ENCODE peak calls at places on chromosomes 3 and 15, in four cellular contexts. C, L, B and J are unnamed samples.

GRCh38 chr3:142724682-142725351 is 983 bp downstream of the TRPC1 start:
- DNase-seq in B (peak), L (peak), C (peak), J (peak)

GRCh38 chr3:81927811-81928210 is 166.4 kb upstream of the GBE1 start:
- DNase-seq in L (no peak), B (no peak), C (no peak), J (no peak)

GRCh38 chr3:11238057-11238456 is 34.1 kb upstream of the ATG7 start:
- DNase-seq in L (no peak), C (no peak), B (peak), J (peak)

GRCh38 chr15:89114974-89115373 is 26.7 kb downstream of the ABHD2 start:
- DNase-seq in B (no peak), C (peak), L (no peak), J (peak)

GRCh38 chr15:25251700-25252390 is 187.0 kb downstream of the UBE3A start:
- DNase-seq in B (no peak), C (no peak), L (no peak), J (no peak)

GRCh38 chr15:42672444-42672843 is 64.5 kb downstream of the CDAN1 start:
- DNase-seq in L (no peak), B (no peak), C (no peak), J (no peak)

GRCh38 chr3:128283429-128283828 is 130.1 kb downstream of the EEFSEC start:
- DNase-seq in B (no peak), C (no peak), L (no peak), J (no peak)

GRCh38 chr3:79491029-79491634 is 276.7 kb downstream of the ROBO1 start:
- DNase-seq in C (no peak), L (no peak), B (no peak), J (peak)

GRCh38 chr3:58015524-58015915 is 7.3 kb downstream of the FLNB start:
- DNase-seq in B (no peak), L (no peak), C (no peak), J (no peak)

GRCh38 chr3:41598804-41599481 is 363.0 kb downstream of the ULK4 start:
- DNase-seq in L (no peak), C (no peak), B (no peak), J (peak)

GRCh38 chr3:195139876-195140240 is 131.1 kb downstream of the XXYLT1 start:
- DNase-seq in B (no peak), C (no peak), L (no peak), J (peak)

GRCh38 chr3:14532691-14533456 is 7.3 kb downstream of the GRIP2 start:
- DNase-seq in L (peak), B (no peak), C (no peak), J (no peak)

GRCh38 chr15:85751731-85752421 is 42.8 kb downstream of the KLHL25 start:
- DNase-seq in B (no peak), L (no peak), C (no peak), J (peak)

GRCh38 chr3:111910806-111911205 is 51.7 kb downstream of the PHLDB2 start:
- DNase-seq in L (no peak), C (no peak), B (no peak), J (peak)

GRCh38 chr3:10288575-10288960 is 4.2 kb downstream of the GHRL start:
- DNase-seq in C (no peak), B (no peak), L (no peak), J (no peak)

GRCh38 chr15:35289029-35289617 is 204.0 kb upstream of the NANOGP8 start:
- DNase-seq in B (peak), C (no peak), L (peak), J (peak)

GRCh38 chr15:29139540-29140459 is 129.8 kb downstream of the NSMCE3 start:
- DNase-seq in B (no peak), L (peak), C (no peak), J (peak)

GRCh38 chr3:122572940-122573412 is 4.5 kb upstream of the PARP15 start:
- DNase-seq in L (no peak), B (peak), C (no peak), J (peak)

GRCh38 chr15:90742082-90742481 is 24.9 kb downstream of the BLM start:
- DNase-seq in L (no peak), C (no peak), B (no peak), J (no peak)

GRCh38 chr15:70328137-70329115 is 230.7 kb upstream of the TLE3 start:
- DNase-seq in C (no peak), L (no peak), B (peak), J (peak)

GRCh38 chr15:68279779-68280745 is 2.5 kb downstream of the FEM1B start:
- DNase-seq in C (no peak), L (no peak), B (no peak), J (no peak)

GRCh38 chr15:47718474-47719440 is 1.5 kb downstream of the SEMA6D start:
- DNase-seq in C (no peak), L (peak), B (no peak), J (peak)

GRCh38 chr3:37074178-37074577 is 80.9 kb downstream of the MLH1 start:
- DNase-seq in C (no peak), L (no peak), B (peak), J (peak)

GRCh38 chr3:139797724-139798343 is 120.1 kb upstream of the NMNAT3 start:
- DNase-seq in B (peak), C (no peak), L (peak), J (peak)

GRCh38 chr15:79283252-79284048 is 928 bp downstream of the ANKRD34C start:
- DNase-seq in L (peak), C (no peak), B (peak), J (peak)

GRCh38 chr15:50051811-50052419 is 67.1 kb downstream of the ATP8B4 start:
- DNase-seq in C (no peak), L (peak), B (peak), J (peak)

GRCh38 chr15:64282701-64283100 is 73.3 kb downstream of the CSNK1G1 start:
- DNase-seq in L (no peak), C (no peak), B (no peak), J (peak)

GRCh38 chr15:94584833-94585244 is 353.5 kb downstream of the MCTP2 start:
- DNase-seq in C (no peak), B (no peak), L (peak), J (peak)